ENCODE peak calls at places on chromosome 11, in nine cellular contexts. One of them, this sample, is unnamed.
A peak's percentile ranks its signal among the peaks of the same experiment; 100 is the strongest.

GRCh38 chr11:59523541-59523940 is 12.2 kb downstream of the OR4D9 start:
- DNase-seq in H7: no peak
- DNase-seq in activated CD4-positive, alpha-beta T cell treated with anti-CD3 and anti-CD28 coated beads, Interleukin-2, amount 50 U/mL, for 1 hour: no peak
- DNase-seq in LHCN-M2: no peak
- DNase-seq in activated CD8-positive, alpha-beta memory T cell treated with anti-CD3 and anti-CD28 coated beads, Interleukin-2, amount 50 U/mL, for 48 hours: no peak
- DNase-seq in activated naive CD8-positive, alpha-beta T cell treated with anti-CD3 and anti-CD28 coated beads, Interleukin-2, amount 10 ng/mL, durations not matched to agents 7 days and 5 days: no peak
- DNase-seq in OCI-M1: peak; percentile 58
- DNase-seq in ELR: peak; percentile 15
- DNase-seq in mesenchymal stem cell: no peak
- DNase-seq in this sample: no peak

GRCh38 chr11:23078289-23078971 is 218.2 kb upstream of the CCDC179 start:
- DNase-seq in activated CD4-positive, alpha-beta T cell treated with anti-CD3 and anti-CD28 coated beads, Interleukin-2, amount 50 U/mL, for 1 hour: no peak
- DNase-seq in LHCN-M2: peak; percentile 17
- DNase-seq in ELR: peak; percentile 85
- DNase-seq in OCI-M1: no peak
- DNase-seq in mesenchymal stem cell: peak; percentile 50
- DNase-seq in activated CD8-positive, alpha-beta memory T cell treated with anti-CD3 and anti-CD28 coated beads, Interleukin-2, amount 50 U/mL, for 48 hours: no peak
- DNase-seq in activated naive CD8-positive, alpha-beta T cell treated with anti-CD3 and anti-CD28 coated beads, Interleukin-2, amount 10 ng/mL, durations not matched to agents 7 days and 5 days: no peak
- DNase-seq in H7: no peak
- DNase-seq in this sample: no peak

GRCh38 chr11:120612363-120613263 is 101.1 kb downstream of the GRIK4 start:
- DNase-seq in activated CD4-positive, alpha-beta T cell treated with anti-CD3 and anti-CD28 coated beads, Interleukin-2, amount 50 U/mL, for 1 hour: no peak
- DNase-seq in H7: no peak
- DNase-seq in activated CD8-positive, alpha-beta memory T cell treated with anti-CD3 and anti-CD28 coated beads, Interleukin-2, amount 50 U/mL, for 48 hours: no peak
- DNase-seq in activated naive CD8-positive, alpha-beta T cell treated with anti-CD3 and anti-CD28 coated beads, Interleukin-2, amount 10 ng/mL, durations not matched to agents 7 days and 5 days: no peak
- DNase-seq in OCI-M1: peak; percentile 24
- DNase-seq in LHCN-M2: peak; percentile 44
- DNase-seq in mesenchymal stem cell: peak; percentile 76
- DNase-seq in ELR: peak; percentile 41
- DNase-seq in this sample: no peak

GRCh38 chr11:14584595-14584994 is 59.0 kb upstream of the PDE3B start:
- DNase-seq in ELR: no peak
- DNase-seq in mesenchymal stem cell: no peak
- DNase-seq in LHCN-M2: no peak
- DNase-seq in H7: no peak
- DNase-seq in activated CD4-positive, alpha-beta T cell treated with anti-CD3 and anti-CD28 coated beads, Interleukin-2, amount 50 U/mL, for 1 hour: no peak
- DNase-seq in OCI-M1: no peak
- DNase-seq in activated naive CD8-positive, alpha-beta T cell treated with anti-CD3 and anti-CD28 coated beads, Interleukin-2, amount 10 ng/mL, durations not matched to agents 7 days and 5 days: no peak
- DNase-seq in activated CD8-positive, alpha-beta memory T cell treated with anti-CD3 and anti-CD28 coated beads, Interleukin-2, amount 50 U/mL, for 48 hours: no peak
- DNase-seq in this sample: no peak

GRCh38 chr11:3109921-3110706 is 52.9 kb upstream of the CARS1 start:
- DNase-seq in OCI-M1: peak; percentile 44
- DNase-seq in H7: peak; percentile 97
- DNase-seq in LHCN-M2: no peak
- DNase-seq in activated naive CD8-positive, alpha-beta T cell treated with anti-CD3 and anti-CD28 coated beads, Interleukin-2, amount 10 ng/mL, durations not matched to agents 7 days and 5 days: peak; percentile 65
- DNase-seq in activated CD8-positive, alpha-beta memory T cell treated with anti-CD3 and anti-CD28 coated beads, Interleukin-2, amount 50 U/mL, for 48 hours: peak; percentile 71
- DNase-seq in mesenchymal stem cell: peak; percentile 26
- DNase-seq in activated CD4-positive, alpha-beta T cell treated with anti-CD3 and anti-CD28 coated beads, Interleukin-2, amount 50 U/mL, for 1 hour: peak; percentile 24
- DNase-seq in ELR: peak; percentile 59
- DNase-seq in this sample: peak; percentile 28

GRCh38 chr11:121488145-121488544 is 35.4 kb upstream of the SORL1-AS1 start:
- DNase-seq in activated CD4-positive, alpha-beta T cell treated with anti-CD3 and anti-CD28 coated beads, Interleukin-2, amount 50 U/mL, for 1 hour: no peak
- DNase-seq in mesenchymal stem cell: no peak
- DNase-seq in activated CD8-positive, alpha-beta memory T cell treated with anti-CD3 and anti-CD28 coated beads, Interleukin-2, amount 50 U/mL, for 48 hours: no peak
- DNase-seq in H7: no peak
- DNase-seq in LHCN-M2: no peak
- DNase-seq in activated naive CD8-positive, alpha-beta T cell treated with anti-CD3 and anti-CD28 coated beads, Interleukin-2, amount 10 ng/mL, durations not matched to agents 7 days and 5 days: no peak
- DNase-seq in OCI-M1: no peak
- DNase-seq in ELR: no peak
- DNase-seq in this sample: no peak

GRCh38 chr11:76512851-76513653 is 68.2 kb downstream of the EMSY start:
- DNase-seq in OCI-M1: peak; percentile 74
- DNase-seq in ELR: peak; percentile 43
- DNase-seq in H7: no peak
- DNase-seq in activated CD8-positive, alpha-beta memory T cell treated with anti-CD3 and anti-CD28 coated beads, Interleukin-2, amount 50 U/mL, for 48 hours: no peak
- DNase-seq in mesenchymal stem cell: peak; percentile 62
- DNase-seq in activated CD4-positive, alpha-beta T cell treated with anti-CD3 and anti-CD28 coated beads, Interleukin-2, amount 50 U/mL, for 1 hour: no peak
- DNase-seq in activated naive CD8-positive, alpha-beta T cell treated with anti-CD3 and anti-CD28 coated beads, Interleukin-2, amount 10 ng/mL, durations not matched to agents 7 days and 5 days: no peak
- DNase-seq in LHCN-M2: peak; percentile 17
- DNase-seq in this sample: no peak

GRCh38 chr11:33324211-33324985 is 67.2 kb downstream of the HIPK3 start:
- DNase-seq in LHCN-M2: no peak
- DNase-seq in ELR: no peak
- DNase-seq in activated CD8-positive, alpha-beta memory T cell treated with anti-CD3 and anti-CD28 coated beads, Interleukin-2, amount 50 U/mL, for 48 hours: no peak
- DNase-seq in activated CD4-positive, alpha-beta T cell treated with anti-CD3 and anti-CD28 coated beads, Interleukin-2, amount 50 U/mL, for 1 hour: no peak
- DNase-seq in OCI-M1: no peak
- DNase-seq in H7: no peak
- DNase-seq in mesenchymal stem cell: no peak
- DNase-seq in activated naive CD8-positive, alpha-beta T cell treated with anti-CD3 and anti-CD28 coated beads, Interleukin-2, amount 10 ng/mL, durations not matched to agents 7 days and 5 days: no peak
- DNase-seq in this sample: no peak

GRCh38 chr11:118434123-118434552 is 2.2 kb upstream of the KMT2A start:
- DNase-seq in mesenchymal stem cell: no peak
- DNase-seq in LHCN-M2: no peak
- DNase-seq in ELR: peak; percentile 49
- DNase-seq in OCI-M1: no peak
- DNase-seq in activated naive CD8-positive, alpha-beta T cell treated with anti-CD3 and anti-CD28 coated beads, Interleukin-2, amount 10 ng/mL, durations not matched to agents 7 days and 5 days: no peak
- DNase-seq in activated CD4-positive, alpha-beta T cell treated with anti-CD3 and anti-CD28 coated beads, Interleukin-2, amount 50 U/mL, for 1 hour: no peak
- DNase-seq in activated CD8-positive, alpha-beta memory T cell treated with anti-CD3 and anti-CD28 coated beads, Interleukin-2, amount 50 U/mL, for 48 hours: no peak
- DNase-seq in H7: peak; percentile 46
- DNase-seq in this sample: no peak

GRCh38 chr11:70692131-70692530 is 293.8 kb downstream of the CTTN start:
- DNase-seq in activated CD8-positive, alpha-beta memory T cell treated with anti-CD3 and anti-CD28 coated beads, Interleukin-2, amount 50 U/mL, for 48 hours: no peak
- DNase-seq in H7: no peak
- DNase-seq in OCI-M1: no peak
- DNase-seq in LHCN-M2: no peak
- DNase-seq in activated CD4-positive, alpha-beta T cell treated with anti-CD3 and anti-CD28 coated beads, Interleukin-2, amount 50 U/mL, for 1 hour: no peak
- DNase-seq in activated naive CD8-positive, alpha-beta T cell treated with anti-CD3 and anti-CD28 coated beads, Interleukin-2, amount 10 ng/mL, durations not matched to agents 7 days and 5 days: no peak
- DNase-seq in ELR: no peak
- DNase-seq in mesenchymal stem cell: no peak
- DNase-seq in this sample: no peak

GRCh38 chr11:8035225-8035846 is 45.7 kb upstream of the TUB start:
- DNase-seq in ELR: no peak
- DNase-seq in activated CD4-positive, alpha-beta T cell treated with anti-CD3 and anti-CD28 coated beads, Interleukin-2, amount 50 U/mL, for 1 hour: no peak
- DNase-seq in activated CD8-positive, alpha-beta memory T cell treated with anti-CD3 and anti-CD28 coated beads, Interleukin-2, amount 50 U/mL, for 48 hours: no peak
- DNase-seq in LHCN-M2: no peak
- DNase-seq in H7: no peak
- DNase-seq in OCI-M1: no peak
- DNase-seq in mesenchymal stem cell: no peak
- DNase-seq in activated naive CD8-positive, alpha-beta T cell treated with anti-CD3 and anti-CD28 coated beads, Interleukin-2, amount 10 ng/mL, durations not matched to agents 7 days and 5 days: no peak
- DNase-seq in this sample: no peak

GRCh38 chr11:9740202-9740881 is 76.5 kb downstream of the SWAP70 start:
- DNase-seq in activated CD8-positive, alpha-beta memory T cell treated with anti-CD3 and anti-CD28 coated beads, Interleukin-2, amount 50 U/mL, for 48 hours: no peak
- DNase-seq in LHCN-M2: no peak
- DNase-seq in activated CD4-positive, alpha-beta T cell treated with anti-CD3 and anti-CD28 coated beads, Interleukin-2, amount 50 U/mL, for 1 hour: no peak
- DNase-seq in H7: no peak
- DNase-seq in OCI-M1: no peak
- DNase-seq in mesenchymal stem cell: no peak
- DNase-seq in activated naive CD8-positive, alpha-beta T cell treated with anti-CD3 and anti-CD28 coated beads, Interleukin-2, amount 10 ng/mL, durations not matched to agents 7 days and 5 days: no peak
- DNase-seq in ELR: no peak
- DNase-seq in this sample: no peak

GRCh38 chr11:34397120-34397519 is 39.3 kb upstream of the ABTB2 start:
- DNase-seq in mesenchymal stem cell: no peak
- DNase-seq in activated naive CD8-positive, alpha-beta T cell treated with anti-CD3 and anti-CD28 coated beads, Interleukin-2, amount 10 ng/mL, durations not matched to agents 7 days and 5 days: no peak
- DNase-seq in H7: no peak
- DNase-seq in LHCN-M2: no peak
- DNase-seq in activated CD8-positive, alpha-beta memory T cell treated with anti-CD3 and anti-CD28 coated beads, Interleukin-2, amount 50 U/mL, for 48 hours: no peak
- DNase-seq in OCI-M1: no peak
- DNase-seq in ELR: peak; percentile 11
- DNase-seq in activated CD4-positive, alpha-beta T cell treated with anti-CD3 and anti-CD28 coated beads, Interleukin-2, amount 50 U/mL, for 1 hour: no peak
- DNase-seq in this sample: no peak

GRCh38 chr11:106733518-106734162 is 284.6 kb downstream of the GUCY1A2 start:
- DNase-seq in activated naive CD8-positive, alpha-beta T cell treated with anti-CD3 and anti-CD28 coated beads, Interleukin-2, amount 10 ng/mL, durations not matched to agents 7 days and 5 days: no peak
- DNase-seq in activated CD4-positive, alpha-beta T cell treated with anti-CD3 and anti-CD28 coated beads, Interleukin-2, amount 50 U/mL, for 1 hour: no peak
- DNase-seq in ELR: no peak
- DNase-seq in LHCN-M2: no peak
- DNase-seq in H7: no peak
- DNase-seq in OCI-M1: no peak
- DNase-seq in mesenchymal stem cell: no peak
- DNase-seq in activated CD8-positive, alpha-beta memory T cell treated with anti-CD3 and anti-CD28 coated beads, Interleukin-2, amount 50 U/mL, for 48 hours: no peak
- DNase-seq in this sample: no peak

GRCh38 chr11:68106165-68106940 is 14.8 kb downstream of the CHKA start:
- DNase-seq in activated CD4-positive, alpha-beta T cell treated with anti-CD3 and anti-CD28 coated beads, Interleukin-2, amount 50 U/mL, for 1 hour: no peak
- DNase-seq in activated naive CD8-positive, alpha-beta T cell treated with anti-CD3 and anti-CD28 coated beads, Interleukin-2, amount 10 ng/mL, durations not matched to agents 7 days and 5 days: no peak
- DNase-seq in mesenchymal stem cell: no peak
- DNase-seq in ELR: no peak
- DNase-seq in activated CD8-positive, alpha-beta memory T cell treated with anti-CD3 and anti-CD28 coated beads, Interleukin-2, amount 50 U/mL, for 48 hours: no peak
- DNase-seq in H7: no peak
- DNase-seq in OCI-M1: no peak
- DNase-seq in LHCN-M2: no peak
- DNase-seq in this sample: no peak

GRCh38 chr11:35042906-35043305 is 96.1 kb upstream of the CD44 start:
- DNase-seq in mesenchymal stem cell: peak; percentile 70
- DNase-seq in activated naive CD8-positive, alpha-beta T cell treated with anti-CD3 and anti-CD28 coated beads, Interleukin-2, amount 10 ng/mL, durations not matched to agents 7 days and 5 days: no peak
- DNase-seq in OCI-M1: no peak
- DNase-seq in H7: no peak
- DNase-seq in ELR: no peak
- DNase-seq in activated CD8-positive, alpha-beta memory T cell treated with anti-CD3 and anti-CD28 coated beads, Interleukin-2, amount 50 U/mL, for 48 hours: no peak
- DNase-seq in LHCN-M2: no peak
- DNase-seq in activated CD4-positive, alpha-beta T cell treated with anti-CD3 and anti-CD28 coated beads, Interleukin-2, amount 50 U/mL, for 1 hour: no peak
- DNase-seq in this sample: no peak

GRCh38 chr11:126152586-126152985 is 58.9 kb downstream of the RPUSD4 start:
- DNase-seq in LHCN-M2: no peak
- DNase-seq in ELR: no peak
- DNase-seq in mesenchymal stem cell: no peak
- DNase-seq in activated naive CD8-positive, alpha-beta T cell treated with anti-CD3 and anti-CD28 coated beads, Interleukin-2, amount 10 ng/mL, durations not matched to agents 7 days and 5 days: no peak
- DNase-seq in OCI-M1: no peak
- DNase-seq in activated CD4-positive, alpha-beta T cell treated with anti-CD3 and anti-CD28 coated beads, Interleukin-2, amount 50 U/mL, for 1 hour: no peak
- DNase-seq in H7: no peak
- DNase-seq in activated CD8-positive, alpha-beta memory T cell treated with anti-CD3 and anti-CD28 coated beads, Interleukin-2, amount 50 U/mL, for 48 hours: no peak
- DNase-seq in this sample: no peak

GRCh38 chr11:75273989-75274391 is 33.4 kb downstream of the TPBGL start:
- DNase-seq in H7: no peak
- DNase-seq in OCI-M1: no peak
- DNase-seq in activated naive CD8-positive, alpha-beta T cell treated with anti-CD3 and anti-CD28 coated beads, Interleukin-2, amount 10 ng/mL, durations not matched to agents 7 days and 5 days: peak; percentile 25
- DNase-seq in activated CD4-positive, alpha-beta T cell treated with anti-CD3 and anti-CD28 coated beads, Interleukin-2, amount 50 U/mL, for 1 hour: no peak
- DNase-seq in ELR: no peak
- DNase-seq in activated CD8-positive, alpha-beta memory T cell treated with anti-CD3 and anti-CD28 coated beads, Interleukin-2, amount 50 U/mL, for 48 hours: peak; percentile 44
- DNase-seq in LHCN-M2: no peak
- DNase-seq in mesenchymal stem cell: no peak
- DNase-seq in this sample: no peak

GRCh38 chr11:12200359-12201015 is 90.1 kb downstream of the MICAL2 start:
- DNase-seq in ELR: peak; percentile 68
- DNase-seq in activated CD8-positive, alpha-beta memory T cell treated with anti-CD3 and anti-CD28 coated beads, Interleukin-2, amount 50 U/mL, for 48 hours: no peak
- DNase-seq in LHCN-M2: peak; percentile 71
- DNase-seq in mesenchymal stem cell: no peak
- DNase-seq in activated CD4-positive, alpha-beta T cell treated with anti-CD3 and anti-CD28 coated beads, Interleukin-2, amount 50 U/mL, for 1 hour: no peak
- DNase-seq in OCI-M1: peak; percentile 75
- DNase-seq in H7: no peak
- DNase-seq in activated naive CD8-positive, alpha-beta T cell treated with anti-CD3 and anti-CD28 coated beads, Interleukin-2, amount 10 ng/mL, durations not matched to agents 7 days and 5 days: no peak
- DNase-seq in this sample: peak; percentile 90

GRCh38 chr11:1074244-1075221 is at the start of gene MUC2:
- DNase-seq in activated naive CD8-positive, alpha-beta T cell treated with anti-CD3 and anti-CD28 coated beads, Interleukin-2, amount 10 ng/mL, durations not matched to agents 7 days and 5 days: peak; percentile 26
- DNase-seq in H7: peak; percentile 70
- DNase-seq in mesenchymal stem cell: no peak
- DNase-seq in OCI-M1: no peak
- DNase-seq in activated CD4-positive, alpha-beta T cell treated with anti-CD3 and anti-CD28 coated beads, Interleukin-2, amount 50 U/mL, for 1 hour: no peak
- DNase-seq in LHCN-M2: no peak
- DNase-seq in ELR: no peak
- DNase-seq in activated CD8-positive, alpha-beta memory T cell treated with anti-CD3 and anti-CD28 coated beads, Interleukin-2, amount 50 U/mL, for 48 hours: no peak
- DNase-seq in this sample: no peak

GRCh38 chr11:5620606-5621521 is 3.9 kb upstream of the TRIM34 start:
- DNase-seq in LHCN-M2: peak; percentile 90
- DNase-seq in OCI-M1: no peak
- DNase-seq in activated CD4-positive, alpha-beta T cell treated with anti-CD3 and anti-CD28 coated beads, Interleukin-2, amount 50 U/mL, for 1 hour: no peak
- DNase-seq in activated CD8-positive, alpha-beta memory T cell treated with anti-CD3 and anti-CD28 coated beads, Interleukin-2, amount 50 U/mL, for 48 hours: no peak
- DNase-seq in mesenchymal stem cell: peak; percentile 94
- DNase-seq in activated naive CD8-positive, alpha-beta T cell treated with anti-CD3 and anti-CD28 coated beads, Interleukin-2, amount 10 ng/mL, durations not matched to agents 7 days and 5 days: no peak
- DNase-seq in ELR: peak; percentile 87
- DNase-seq in H7: peak; percentile 17
- DNase-seq in this sample: peak; percentile 54

GRCh38 chr11:131771471-131771870 is 401.1 kb downstream of the NTM start:
- DNase-seq in OCI-M1: no peak
- DNase-seq in LHCN-M2: no peak
- DNase-seq in activated CD8-positive, alpha-beta memory T cell treated with anti-CD3 and anti-CD28 coated beads, Interleukin-2, amount 50 U/mL, for 48 hours: no peak
- DNase-seq in activated naive CD8-positive, alpha-beta T cell treated with anti-CD3 and anti-CD28 coated beads, Interleukin-2, amount 10 ng/mL, durations not matched to agents 7 days and 5 days: no peak
- DNase-seq in mesenchymal stem cell: no peak
- DNase-seq in ELR: no peak
- DNase-seq in H7: no peak
- DNase-seq in activated CD4-positive, alpha-beta T cell treated with anti-CD3 and anti-CD28 coated beads, Interleukin-2, amount 50 U/mL, for 1 hour: no peak
- DNase-seq in this sample: no peak

GRCh38 chr11:8267831-8268529 is 4.3 kb upstream of the LMO1 start:
- DNase-seq in activated naive CD8-positive, alpha-beta T cell treated with anti-CD3 and anti-CD28 coated beads, Interleukin-2, amount 10 ng/mL, durations not matched to agents 7 days and 5 days: peak; percentile 61
- DNase-seq in activated CD8-positive, alpha-beta memory T cell treated with anti-CD3 and anti-CD28 coated beads, Interleukin-2, amount 50 U/mL, for 48 hours: peak; percentile 61
- DNase-seq in H7: peak; percentile 88
- DNase-seq in LHCN-M2: no peak
- DNase-seq in ELR: no peak
- DNase-seq in activated CD4-positive, alpha-beta T cell treated with anti-CD3 and anti-CD28 coated beads, Interleukin-2, amount 50 U/mL, for 1 hour: no peak
- DNase-seq in OCI-M1: no peak
- DNase-seq in mesenchymal stem cell: no peak
- DNase-seq in this sample: no peak

GRCh38 chr11:36265793-36266628 is 23.2 kb downstream of the COMMD9 start:
- DNase-seq in activated CD4-positive, alpha-beta T cell treated with anti-CD3 and anti-CD28 coated beads, Interleukin-2, amount 50 U/mL, for 1 hour: peak; percentile 54
- DNase-seq in H7: peak; percentile 84
- DNase-seq in activated CD8-positive, alpha-beta memory T cell treated with anti-CD3 and anti-CD28 coated beads, Interleukin-2, amount 50 U/mL, for 48 hours: peak; percentile 84
- DNase-seq in LHCN-M2: peak; percentile 31
- DNase-seq in mesenchymal stem cell: peak; percentile 47
- DNase-seq in ELR: peak; percentile 65
- DNase-seq in OCI-M1: peak; percentile 66
- DNase-seq in activated naive CD8-positive, alpha-beta T cell treated with anti-CD3 and anti-CD28 coated beads, Interleukin-2, amount 10 ng/mL, durations not matched to agents 7 days and 5 days: peak; percentile 67
- DNase-seq in this sample: peak; percentile 51

GRCh38 chr11:93236741-93237675 is 39.2 kb upstream of the SLC36A4 start:
- DNase-seq in OCI-M1: peak; percentile 81
- DNase-seq in activated CD8-positive, alpha-beta memory T cell treated with anti-CD3 and anti-CD28 coated beads, Interleukin-2, amount 50 U/mL, for 48 hours: no peak
- DNase-seq in mesenchymal stem cell: peak; percentile 51
- DNase-seq in H7: peak; percentile 49
- DNase-seq in activated CD4-positive, alpha-beta T cell treated with anti-CD3 and anti-CD28 coated beads, Interleukin-2, amount 50 U/mL, for 1 hour: no peak
- DNase-seq in LHCN-M2: peak; percentile 39
- DNase-seq in activated naive CD8-positive, alpha-beta T cell treated with anti-CD3 and anti-CD28 coated beads, Interleukin-2, amount 10 ng/mL, durations not matched to agents 7 days and 5 days: no peak
- DNase-seq in ELR: peak; percentile 52
- DNase-seq in this sample: peak; percentile 31

GRCh38 chr11:46489668-46490560 is 98.3 kb upstream of the CHRM4 start:
- DNase-seq in LHCN-M2: peak; percentile 45
- DNase-seq in activated naive CD8-positive, alpha-beta T cell treated with anti-CD3 and anti-CD28 coated beads, Interleukin-2, amount 10 ng/mL, durations not matched to agents 7 days and 5 days: no peak
- DNase-seq in ELR: peak; percentile 71
- DNase-seq in OCI-M1: peak; percentile 60
- DNase-seq in activated CD4-positive, alpha-beta T cell treated with anti-CD3 and anti-CD28 coated beads, Interleukin-2, amount 50 U/mL, for 1 hour: peak; percentile 1
- DNase-seq in H7: peak; percentile 58
- DNase-seq in mesenchymal stem cell: peak; percentile 59
- DNase-seq in activated CD8-positive, alpha-beta memory T cell treated with anti-CD3 and anti-CD28 coated beads, Interleukin-2, amount 50 U/mL, for 48 hours: no peak
- DNase-seq in this sample: peak; percentile 77

GRCh38 chr11:111403021-111403725 is 24.1 kb upstream of the POU2AF1 start:
- DNase-seq in LHCN-M2: no peak
- DNase-seq in ELR: no peak
- DNase-seq in activated naive CD8-positive, alpha-beta T cell treated with anti-CD3 and anti-CD28 coated beads, Interleukin-2, amount 10 ng/mL, durations not matched to agents 7 days and 5 days: no peak
- DNase-seq in mesenchymal stem cell: no peak
- DNase-seq in H7: no peak
- DNase-seq in activated CD8-positive, alpha-beta memory T cell treated with anti-CD3 and anti-CD28 coated beads, Interleukin-2, amount 50 U/mL, for 48 hours: no peak
- DNase-seq in OCI-M1: no peak
- DNase-seq in activated CD4-positive, alpha-beta T cell treated with anti-CD3 and anti-CD28 coated beads, Interleukin-2, amount 50 U/mL, for 1 hour: no peak
- DNase-seq in this sample: no peak

GRCh38 chr11:111336582-111337256 is 38.4 kb downstream of the POU2AF3 start:
- DNase-seq in activated CD4-positive, alpha-beta T cell treated with anti-CD3 and anti-CD28 coated beads, Interleukin-2, amount 50 U/mL, for 1 hour: no peak
- DNase-seq in activated naive CD8-positive, alpha-beta T cell treated with anti-CD3 and anti-CD28 coated beads, Interleukin-2, amount 10 ng/mL, durations not matched to agents 7 days and 5 days: no peak
- DNase-seq in ELR: no peak
- DNase-seq in LHCN-M2: no peak
- DNase-seq in OCI-M1: peak; percentile 37
- DNase-seq in activated CD8-positive, alpha-beta memory T cell treated with anti-CD3 and anti-CD28 coated beads, Interleukin-2, amount 50 U/mL, for 48 hours: no peak
- DNase-seq in mesenchymal stem cell: peak; percentile 6
- DNase-seq in H7: no peak
- DNase-seq in this sample: no peak

GRCh38 chr11:59206635-59207034 is 6.1 kb downstream of the MPEG1 start:
- DNase-seq in LHCN-M2: peak; percentile 40
- DNase-seq in mesenchymal stem cell: peak; percentile 46
- DNase-seq in ELR: peak; percentile 58
- DNase-seq in H7: peak; percentile 57
- DNase-seq in activated naive CD8-positive, alpha-beta T cell treated with anti-CD3 and anti-CD28 coated beads, Interleukin-2, amount 10 ng/mL, durations not matched to agents 7 days and 5 days: no peak
- DNase-seq in OCI-M1: peak; percentile 55
- DNase-seq in activated CD8-positive, alpha-beta memory T cell treated with anti-CD3 and anti-CD28 coated beads, Interleukin-2, amount 50 U/mL, for 48 hours: no peak
- DNase-seq in activated CD4-positive, alpha-beta T cell treated with anti-CD3 and anti-CD28 coated beads, Interleukin-2, amount 50 U/mL, for 1 hour: no peak
- DNase-seq in this sample: peak; percentile 37

GRCh38 chr11:209275-210121 is 2.0 kb downstream of the RIC8A start:
- DNase-seq in OCI-M1: no peak
- DNase-seq in mesenchymal stem cell: peak; percentile 44
- DNase-seq in ELR: peak; percentile 50
- DNase-seq in activated naive CD8-positive, alpha-beta T cell treated with anti-CD3 and anti-CD28 coated beads, Interleukin-2, amount 10 ng/mL, durations not matched to agents 7 days and 5 days: no peak
- DNase-seq in H7: no peak
- DNase-seq in activated CD8-positive, alpha-beta memory T cell treated with anti-CD3 and anti-CD28 coated beads, Interleukin-2, amount 50 U/mL, for 48 hours: no peak
- DNase-seq in LHCN-M2: peak; percentile 26
- DNase-seq in activated CD4-positive, alpha-beta T cell treated with anti-CD3 and anti-CD28 coated beads, Interleukin-2, amount 50 U/mL, for 1 hour: no peak
- DNase-seq in this sample: no peak

GRCh38 chr11:74929431-74930363 is 19.2 kb downstream of the XRRA1 start:
- DNase-seq in activated CD8-positive, alpha-beta memory T cell treated with anti-CD3 and anti-CD28 coated beads, Interleukin-2, amount 50 U/mL, for 48 hours: peak; percentile 72
- DNase-seq in ELR: peak; percentile 92
- DNase-seq in LHCN-M2: peak; percentile 91
- DNase-seq in mesenchymal stem cell: peak; percentile 92
- DNase-seq in H7: peak; percentile 64
- DNase-seq in activated naive CD8-positive, alpha-beta T cell treated with anti-CD3 and anti-CD28 coated beads, Interleukin-2, amount 10 ng/mL, durations not matched to agents 7 days and 5 days: no peak
- DNase-seq in OCI-M1: peak; percentile 99
- DNase-seq in activated CD4-positive, alpha-beta T cell treated with anti-CD3 and anti-CD28 coated beads, Interleukin-2, amount 50 U/mL, for 1 hour: peak; percentile 57
- DNase-seq in this sample: peak; percentile 84